ENCODE peak calls at places on chromosomes 4 and X, in seven cellular contexts. I is tibial nerve; S is AG09309; J is cardiac muscle cell; C is mammary epithelial cell; G is mucosa of descending colon; V is CD8-positive, alpha-beta T cell. P is an unnamed sample.

GRCh38 chr4:80465238-80465637 is 129.7 kb downstream of the CFAP299 start:
- DNase-seq in J (no peak), C (no peak), I (no peak), G (no peak), S (no peak), V (no peak), P (no peak)

GRCh38 chr4:106287353-106287969 is 28.5 kb downstream of the TBCK start:
- DNase-seq in C (peak), V (no peak), G (no peak), I (no peak), J (peak), S (peak), P (no peak)

GRCh38 chrX:22122510-22122909 is 90.4 kb downstream of the PHEX start:
- DNase-seq in I (no peak), S (peak), C (peak), G (no peak), V (no peak), J (peak), P (no peak)

GRCh38 chr4:65791807-65792308 is 121.6 kb upstream of the EPHA5 start:
- DNase-seq in G (no peak), V (no peak), S (no peak), C (peak), I (no peak), J (peak), P (no peak)

GRCh38 chrX:44072631-44073030 is 99.4 kb upstream of the NDP start:
- DNase-seq in I (no peak), G (no peak), V (no peak), C (no peak), S (no peak), J (no peak), P (no peak)

GRCh38 chr4:120858776-120859175 is 63.8 kb downstream of the PRDM5 start:
- DNase-seq in I (no peak), C (peak), V (no peak), S (no peak), G (no peak), J (no peak), P (no peak)

GRCh38 chrX:12240491-12240890 is 102.2 kb downstream of the FRMPD4 start:
- DNase-seq in S (no peak), I (no peak), V (no peak), C (no peak), J (no peak), G (no peak), P (no peak)

GRCh38 chr4:177699365-177700213 is 257.4 kb upstream of the AGA start:
- DNase-seq in V (no peak), C (peak), I (no peak), J (peak), G (no peak), S (no peak), P (no peak)

GRCh38 chr4:54543088-54543795 is 114.5 kb upstream of the KIT start:
- DNase-seq in J (peak), I (no peak), V (no peak), C (peak), G (no peak), S (peak), P (no peak)

GRCh38 chr4:86891785-86892638 is at the start of gene C4orf36:
- DNase-seq in I (peak), V (no peak), J (peak), S (no peak), C (peak), G (peak), P (peak)

GRCh38 chr4:68346461-68346860 is 3.4 kb downstream of the YTHDC1 start:
- DNase-seq in S (no peak), I (no peak), J (no peak), C (peak), G (no peak), V (no peak), P (no peak)

GRCh38 chr4:8079031-8079885 is 79.4 kb downstream of the ABLIM2 start:
- DNase-seq in I (no peak), C (no peak), V (no peak), J (peak), G (no peak), S (no peak), P (no peak)

GRCh38 chr4:186840771-186841301 is 117.2 kb upstream of the FAT1 start:
- DNase-seq in G (no peak), V (no peak), S (no peak), C (no peak), J (no peak), I (peak), P (no peak)

GRCh38 chrX:110383414-110383813 is 24.8 kb downstream of the RTL9 start:
- DNase-seq in S (peak), V (no peak), J (peak), I (no peak), G (no peak), C (peak), P (no peak)

GRCh38 chr4:82801910-82802521 is 3.4 kb upstream of the SCD5 start:
- DNase-seq in J (peak), C (peak), G (no peak), I (no peak), V (no peak), S (no peak), P (no peak)

GRCh38 chr4:40493160-40493559 is 136.5 kb downstream of the RBM47 start:
- DNase-seq in J (peak), C (no peak), G (no peak), S (no peak), I (no peak), V (no peak), P (no peak)

GRCh38 chr4:47774078-47774477 is 63.8 kb downstream of the CORIN start:
- DNase-seq in V (no peak), C (no peak), S (no peak), I (no peak), G (no peak), J (no peak), P (no peak)

GRCh38 chr4:19879330-19879729 is 372.4 kb upstream of the SLIT2 start:
- DNase-seq in S (no peak), J (no peak), G (no peak), V (no peak), C (no peak), I (no peak), P (no peak)

GRCh38 chr4:74635074-74635473 is 159.2 kb downstream of the BTC start:
- DNase-seq in S (no peak), I (no peak), G (no peak), V (no peak), C (peak), J (no peak), P (no peak)

GRCh38 chr4:48259748-48260147 is 9.9 kb downstream of the TEC start:
- DNase-seq in S (no peak), G (no peak), V (no peak), I (no peak), J (no peak), C (no peak), P (no peak)

GRCh38 chrX:101550825-101551767 is 749 bp downstream of the ARMCX1 start:
- DNase-seq in C (peak), G (no peak), I (peak), V (no peak), J (peak), S (no peak), P (no peak)

GRCh38 chr4:66688674-66689073 is 856.6 kb downstream of the CENPC start:
- DNase-seq in C (peak), J (peak), G (no peak), V (no peak), I (no peak), S (peak), P (no peak)

GRCh38 chr4:121096174-121096573 is 23.8 kb upstream of the NDNF start:
- DNase-seq in S (no peak), I (no peak), V (no peak), J (no peak), G (no peak), C (no peak), P (no peak)

GRCh38 chr4:77994194-77994721 is 62.9 kb upstream of the FRAS1 start:
- DNase-seq in J (peak), C (peak), V (no peak), G (no peak), I (no peak), S (peak), P (peak)
- TF ChIP-seq CTCF in J (peak), C (peak), V (no peak), G (no peak), I (no peak), S (peak), P (peak)

DNA sequence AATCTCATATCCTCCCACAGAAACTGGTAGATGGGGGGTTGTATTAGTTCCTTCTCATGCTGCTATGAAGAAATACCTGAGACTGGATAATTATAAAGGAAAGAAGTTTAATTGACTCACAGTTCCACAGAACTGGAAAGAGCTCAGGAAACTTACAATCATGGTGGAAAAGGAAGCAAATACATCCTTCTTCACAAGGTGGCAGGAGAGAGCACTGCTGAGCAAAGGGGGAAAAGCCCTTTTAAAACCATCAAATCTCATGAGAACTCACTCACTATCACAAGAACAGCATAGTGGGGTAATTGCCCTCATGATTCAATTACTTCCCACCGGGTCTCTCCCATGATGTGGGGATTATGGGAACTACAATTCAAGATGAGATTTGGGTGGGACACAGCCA is 250.5 kb upstream of the GPRIN3 start:
- DNase-seq in J (peak), I (no peak), S (no peak), G (no peak), C (peak), V (no peak), P (no peak)
- TF ChIP-seq CTCF in J (peak), I (no peak), S (peak), G (no peak), C (peak), V (peak), P (peak)

GRCh38 chr4:150265806-150266205 is 187.6 kb downstream of the DCLK2 start:
- DNase-seq in I (no peak), V (no peak), G (no peak), J (no peak), C (no peak), S (no peak), P (no peak)
- TF ChIP-seq CTCF in I (no peak), V (no peak), G (no peak), J (no peak), C (no peak), S (no peak), P (no peak)

DNA sequence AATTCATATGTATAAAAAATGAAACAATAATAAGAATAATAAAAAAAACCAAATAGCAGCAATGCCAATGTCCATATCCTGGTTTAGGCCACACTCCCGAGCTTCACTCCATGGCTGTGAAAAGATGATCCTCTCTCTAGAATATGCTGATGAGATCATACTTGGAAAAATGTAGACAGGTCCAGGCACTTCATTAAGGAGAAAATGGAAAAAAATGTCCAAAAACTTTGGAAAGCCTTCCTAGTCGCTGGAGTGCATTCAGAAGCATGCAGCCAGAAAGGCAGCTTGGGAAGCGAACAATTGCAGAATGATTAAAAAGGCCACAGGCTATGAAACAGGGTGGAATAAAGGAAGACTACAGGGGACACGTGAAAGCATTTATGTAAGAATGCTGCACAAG is 165.7 kb upstream of the HCCS start:
- DNase-seq in C (peak), J (no peak), I (no peak), G (no peak), V (no peak), S (no peak), P (no peak)
- TF ChIP-seq CTCF in C (no peak), J (no peak), I (no peak), G (no peak), V (no peak), S (no peak), P (no peak)

GRCh38 chrX:135737361-135738071 is 24.1 kb downstream of the CT45A1 start:
- DNase-seq in S (no peak), C (no peak), G (no peak), I (no peak), V (no peak), J (peak), P (no peak)

GRCh38 chrX:135741192-135741715 is 26.7 kb downstream of the CT45A3 start:
- DNase-seq in G (no peak), V (no peak), S (no peak), J (no peak), C (no peak), I (no peak), P (no peak)

GRCh38 chrX:135740683-135741149 is 27.3 kb downstream of the CT45A3 start:
- DNase-seq in C (no peak), J (peak), I (no peak), S (no peak), V (no peak), G (no peak), P (peak)
- TF ChIP-seq CTCF in C (peak), J (peak), I (no peak), S (peak), V (no peak), G (no peak), P (peak)

GRCh38 chr4:184472540-184473264 is 1.6 kb downstream of the IRF2 start:
- DNase-seq in J (peak), S (no peak), G (peak), I (peak), V (peak), C (peak), P (peak)
- TF ChIP-seq CTCF in J (no peak), S (no peak), G (no peak), I (peak), V (no peak), C (no peak), P (no peak)

P was measured in GM20000.